ENCODE peak calls at places on chromosomes 16 and 17, in nine cellular contexts. L is nephron progenitor cell, D is fibroblast of lung, M is NCI-H187, R is tibial nerve, P is HFFc6, Y is AG09309, X is KBM-7, W is NCI-H1930. I is an unnamed sample.

GRCh38 chr17:64499805-64500486 is 3.1 kb upstream of the POLG2 start:
- DNase-seq in X (no peak), M (no peak), L (no peak), R (no peak), Y (no peak), D (peak), W (no peak), P (no peak), I (peak)

GRCh38 chr17:30062372-30062771 is 54.2 kb upstream of the NSRP1 start:
- DNase-seq in L (no peak), X (no peak), Y (no peak), D (no peak), W (no peak), M (no peak), P (no peak), R (no peak), I (no peak)

GRCh38 chr17:27415090-27415795 is 41.0 kb upstream of the KSR1 start:
- DNase-seq in W (no peak), X (no peak), M (no peak), D (no peak), Y (no peak), L (no peak), R (no peak), P (no peak), I (no peak)

GRCh38 chr16:25832288-25832687 is 140.5 kb downstream of the HS3ST4 start:
- DNase-seq in Y (no peak), D (no peak), L (no peak), M (no peak), P (no peak), X (no peak), W (no peak), R (no peak), I (no peak)

GRCh38 chr17:31313982-31314787 is at the start of gene EVI2B:
- DNase-seq in P (peak), L (no peak), Y (peak), W (no peak), X (peak), D (peak), R (no peak), M (no peak), I (peak)

GRCh38 chr17:75078097-75079022 is 9.4 kb upstream of the SLC16A5 start:
- DNase-seq in W (no peak), Y (no peak), R (no peak), M (no peak), P (peak), L (no peak), D (peak), X (no peak), I (peak)

GRCh38 chr17:81831957-81832607 is 1.0 kb downstream of the MCRIP1 start:
- DNase-seq in P (peak), X (peak), W (no peak), D (peak), R (no peak), Y (no peak), M (no peak), L (no peak), I (peak)

GRCh38 chr16:18841833-18842525 is 40.6 kb upstream of the ARL6IP1 start:
- DNase-seq in X (no peak), R (no peak), P (no peak), D (no peak), Y (no peak), L (no peak), M (no peak), W (no peak), I (no peak)

GRCh38 chr16:69326172-69326873 is 4.1 kb downstream of the PDF start:
- DNase-seq in R (no peak), W (no peak), X (no peak), M (no peak), D (no peak), P (no peak), Y (no peak), L (no peak), I (no peak)

GRCh38 chr17:80969030-80969673 is 22.5 kb upstream of the CHMP6 start:
- DNase-seq in P (no peak), R (no peak), L (no peak), Y (no peak), M (no peak), X (no peak), D (no peak), W (no peak), I (no peak)

GRCh38 chr16:29784901-29785500 is 5.5 kb upstream of the KIF22 start:
- DNase-seq in R (no peak), M (no peak), X (no peak), Y (no peak), L (peak), D (peak), W (no peak), P (no peak), I (peak)

GRCh38 chr17:77634710-77635109 is 323.8 kb upstream of the TNRC6C start:
- DNase-seq in Y (no peak), P (no peak), R (no peak), W (no peak), M (no peak), L (no peak), X (no peak), D (no peak), I (no peak)

GRCh38 chr16:83878838-83879237 is 20.1 kb upstream of the MLYCD start:
- DNase-seq in W (no peak), X (peak), P (peak), Y (peak), L (no peak), M (no peak), R (no peak), D (peak), I (peak)

GRCh38 chr16:13229039-13229438 is 327.6 kb downstream of the SHISA9 start:
- DNase-seq in X (no peak), L (no peak), M (no peak), Y (no peak), P (no peak), R (no peak), W (no peak), D (no peak), I (no peak)

GRCh38 chr17:63246344-63246743 is 199.8 kb downstream of the CYB561 start:
- DNase-seq in R (no peak), M (no peak), D (peak), W (no peak), L (no peak), Y (no peak), X (no peak), P (no peak), I (peak)

GRCh38 chr17:27600471-27600870 is 30.5 kb upstream of the LGALS9 start:
- DNase-seq in Y (peak), X (no peak), P (no peak), M (no peak), R (no peak), L (no peak), W (no peak), D (peak), I (no peak)

GRCh38 chr16:85481738-85482137 is 131.4 kb upstream of the GSE1 start:
- DNase-seq in Y (no peak), M (no peak), L (no peak), P (no peak), W (no peak), X (no peak), D (no peak), R (no peak), I (no peak)

GRCh38 chr17:21039839-21040575 is 2.8 kb downstream of the USP22 start:
- DNase-seq in R (no peak), Y (no peak), M (no peak), X (peak), L (no peak), W (no peak), P (peak), D (peak), I (peak)

GRCh38 chr17:31838641-31839225 is 20.3 kb downstream of the COPRS start:
- DNase-seq in D (peak), M (peak), R (no peak), P (no peak), L (no peak), Y (no peak), W (no peak), X (no peak), I (no peak)

GRCh38 chr17:5419959-5420653 is at the start of gene RPAIN:
- DNase-seq in L (peak), X (no peak), R (peak), P (peak), D (no peak), W (peak), M (peak), Y (peak), I (peak)

GRCh38 chr16:726438-727290 is at the start of the genes CCDC78 and HAGHL:
- DNase-seq in Y (no peak), W (peak), D (peak), L (peak), M (no peak), P (no peak), R (no peak), X (peak), I (peak)

GRCh38 chr17:31739300-31739699 is 119.7 kb downstream of the COPRS start:
- DNase-seq in M (no peak), R (no peak), D (peak), P (peak), W (no peak), X (no peak), L (no peak), Y (peak), I (peak)

GRCh38 chr17:75262112-75262606 is 480 bp downstream of the MRPS7 start:
- DNase-seq in X (no peak), P (no peak), L (no peak), R (no peak), D (peak), Y (no peak), W (no peak), M (no peak), I (no peak)

GRCh38 chr17:27247071-27247957 is 46.6 kb upstream of the WSB1 start:
- DNase-seq in P (peak), R (peak), Y (no peak), L (no peak), X (no peak), M (no peak), W (no peak), D (peak), I (peak)

GRCh38 chr16:74034862-74035261 is 261.8 kb upstream of the PSMD7 start:
- DNase-seq in R (no peak), P (no peak), W (no peak), X (peak), M (no peak), D (peak), L (peak), Y (no peak), I (peak)

GRCh38 chr16:4110680-4111079 is 5.6 kb downstream of the ADCY9 start:
- DNase-seq in W (no peak), X (no peak), D (no peak), Y (no peak), L (no peak), P (no peak), M (no peak), R (no peak), I (no peak)

GRCh38 chr16:73280366-73280765 is 232.4 kb upstream of the ZFHX3 start:
- DNase-seq in M (no peak), D (no peak), R (no peak), X (no peak), P (no peak), W (no peak), L (no peak), Y (no peak), I (no peak)

GRCh38 chr16:47995354-47995753 is 160.4 kb downstream of the ABCC12 start:
- DNase-seq in P (no peak), L (no peak), W (no peak), Y (no peak), R (no peak), M (no peak), D (no peak), X (no peak), I (no peak)

GRCh38 chr16:88527186-88527936 is 42.8 kb upstream of the ZC3H18 start:
- DNase-seq in X (peak), P (peak), W (no peak), Y (no peak), L (peak), D (peak), R (peak), M (no peak), I (peak)

GRCh38 chr16:57504001-57504400 is 17.7 kb upstream of the DOK4 start:
- DNase-seq in R (no peak), M (no peak), X (no peak), P (no peak), L (no peak), Y (no peak), D (no peak), W (no peak), I (no peak)

GRCh38 chr17:6507535-6507934 is 48.8 kb downstream of the PITPNM3 start:
- DNase-seq in X (no peak), R (no peak), M (no peak), P (peak), Y (peak), W (no peak), L (no peak), D (peak), I (peak)

GRCh38 chr16:88341551-88342290 is 41.0 kb upstream of the ZNF469 start:
- DNase-seq in X (no peak), Y (no peak), D (no peak), W (no peak), P (no peak), L (no peak), M (no peak), R (no peak), I (no peak)

GRCh38 chr16:3879258-3879886 is 1.1 kb downstream of the CREBBP start:
- DNase-seq in X (peak), W (no peak), Y (no peak), L (peak), D (no peak), P (no peak), R (no peak), M (no peak), I (peak)

GRCh38 chr16:55915116-55915827 is 40.1 kb upstream of the CES5A start:
- DNase-seq in M (no peak), W (no peak), R (no peak), X (no peak), P (no peak), Y (no peak), L (no peak), D (no peak), I (no peak)

GRCh38 chr16:70800798-70801480 is at the start of gene VAC14:
- DNase-seq in Y (no peak), D (peak), W (peak), M (peak), P (peak), L (peak), R (peak), X (peak), I (peak)

GRCh38 chr16:57481421-57481820 is 4.9 kb downstream of the DOK4 start:
- DNase-seq in X (no peak), W (no peak), R (peak), L (no peak), M (no peak), Y (no peak), D (no peak), P (no peak), I (no peak)

GRCh38 chr16:82801361-82801760 is 174.6 kb downstream of the CDH13 start:
- DNase-seq in W (no peak), X (no peak), R (no peak), D (peak), M (no peak), Y (peak), P (no peak), L (no peak), I (no peak)

GRCh38 chr16:29815793-29816693 is at the start of gene PAGR1:
- DNase-seq in M (peak), X (peak), P (peak), L (peak), W (peak), D (peak), Y (peak), R (peak), I (peak)

GRCh38 chr17:15231851-15232516 is 33.1 kb downstream of the PMP22 start:
- DNase-seq in P (no peak), L (no peak), X (no peak), D (no peak), W (no peak), Y (no peak), M (no peak), R (no peak), I (no peak)

I was measured in adipocyte.